ENCODE peak calls at places on chromosome 15, in eight cellular contexts. One of them, this sample, is unnamed.

GRCh38 chr15:89472785-89473256 is 23.6 kb downstream of the RHCG start:
- DNase-seq in neural crest cell: peak; percentile 84
- DNase-seq in PC-3: peak; percentile 75
- DNase-seq in ovary: no peak
- DNase-seq in H4: peak; percentile 69
- DNase-seq in Panc1: peak; percentile 36
- DNase-seq in GOT3: no peak
- DNase-seq in HTR-8/SVneo: peak; percentile 83
- DNase-seq in this sample: no peak

GRCh38 chr15:74406992-74407705 is 26.6 kb downstream of the SEMA7A start:
- DNase-seq in neural crest cell: peak; percentile 30
- DNase-seq in PC-3: peak; percentile 90
- DNase-seq in ovary: peak; percentile 80
- DNase-seq in H4: peak; percentile 68
- DNase-seq in Panc1: no peak
- DNase-seq in GOT3: peak; percentile 71
- DNase-seq in HTR-8/SVneo: peak; percentile 78
- DNase-seq in this sample: no peak

GRCh38 chr15:96771035-96771434 is 440.5 kb downstream of the NR2F2 start:
- DNase-seq in neural crest cell: no peak
- DNase-seq in PC-3: no peak
- DNase-seq in ovary: no peak
- DNase-seq in H4: no peak
- DNase-seq in Panc1: no peak
- DNase-seq in GOT3: no peak
- DNase-seq in HTR-8/SVneo: no peak
- DNase-seq in this sample: no peak

GRCh38 chr15:60583946-60584345 is 105.0 kb upstream of the ICE2 start:
- DNase-seq in neural crest cell: no peak
- DNase-seq in PC-3: no peak
- DNase-seq in ovary: no peak
- DNase-seq in H4: no peak
- DNase-seq in Panc1: no peak
- DNase-seq in GOT3: no peak
- DNase-seq in HTR-8/SVneo: no peak
- DNase-seq in this sample: no peak

GRCh38 chr15:33048255-33048654 is 146.3 kb downstream of the FMN1 start:
- DNase-seq in neural crest cell: no peak
- DNase-seq in PC-3: peak; percentile 52
- DNase-seq in ovary: no peak
- DNase-seq in H4: no peak
- DNase-seq in Panc1: no peak
- DNase-seq in GOT3: no peak
- DNase-seq in HTR-8/SVneo: no peak
- DNase-seq in this sample: no peak

GRCh38 chr15:46709461-46709860 is 1007.8 kb upstream of the SEMA6D start:
- DNase-seq in neural crest cell: no peak
- DNase-seq in PC-3: no peak
- DNase-seq in ovary: no peak
- DNase-seq in H4: no peak
- DNase-seq in Panc1: no peak
- DNase-seq in GOT3: no peak
- DNase-seq in HTR-8/SVneo: no peak
- DNase-seq in this sample: no peak

GRCh38 chr15:92808611-92809063 is 91.5 kb upstream of the CHD2 start:
- DNase-seq in neural crest cell: no peak
- DNase-seq in PC-3: peak; percentile 53
- DNase-seq in ovary: peak; percentile 76
- DNase-seq in H4: peak; percentile 41
- DNase-seq in Panc1: no peak
- DNase-seq in GOT3: no peak
- DNase-seq in HTR-8/SVneo: no peak
- DNase-seq in this sample: no peak

GRCh38 chr15:85618956-85619491 is 175.7 kb downstream of the KLHL25 start:
- DNase-seq in neural crest cell: peak; percentile 44
- DNase-seq in PC-3: no peak
- DNase-seq in ovary: peak; percentile 83
- DNase-seq in H4: peak; percentile 84
- DNase-seq in Panc1: no peak
- DNase-seq in GOT3: peak; percentile 30
- DNase-seq in HTR-8/SVneo: peak; percentile 56
- DNase-seq in this sample: peak; percentile 75

This sample was measured in ureter.